ENCODE peak calls at places on chromosomes 7 and 10, in six cellular contexts. B, D, C, N, K and V are unnamed samples.

GRCh38 chr10:57867226-57867625 is 400.5 kb downstream of the IPMK start:
- DNase-seq in D (no peak), N (no peak), B (no peak), K (no peak), C (no peak), V (peak; percentile 3)

GRCh38 chr10:14556285-14556956 is 218.3 kb downstream of the FAM107B start:
- DNase-seq in B (no peak), C (no peak), K (no peak), N (no peak), D (no peak), V (peak; percentile 73)

GRCh38 chr7:35908305-35909223 is 107.7 kb downstream of the SEPTIN7 start:
- DNase-seq in N (no peak), D (no peak), C (no peak), B (no peak), K (no peak), V (no peak)

GRCh38 chr7:47478017-47478344 is 103.9 kb downstream of the TNS3 start:
- DNase-seq in K (peak; percentile 33), N (peak; percentile 68), C (no peak), B (no peak), D (peak; percentile 64), V (peak; percentile 48)

GRCh38 chr7:107035446-107035845 is 9.1 kb upstream of the PRKAR2B start:
- DNase-seq in B (no peak), K (peak; percentile 96), D (peak; percentile 94), C (no peak), N (no peak), V (peak; percentile 88)

GRCh38 chr10:69537449-69537848 is 35.8 kb downstream of the NEUROG3 start:
- DNase-seq in D (no peak), C (no peak), B (no peak), N (no peak), K (no peak), V (no peak)

GRCh38 chr10:6173203-6173602 is 29.5 kb upstream of the PFKFB3 start:
- DNase-seq in B (no peak), D (no peak), N (no peak), K (no peak), C (no peak), V (no peak)

GRCh38 chr10:30534465-30535144 is 94.9 kb downstream of the LYZL2 start:
- DNase-seq in C (peak; percentile 42), D (peak; percentile 80), N (peak; percentile 64), B (peak; percentile 56), K (peak; percentile 73), V (peak; percentile 89)

GRCh38 chr7:6729492-6730342 is 23.0 kb upstream of the ZNF12 start:
- DNase-seq in D (peak; percentile 93), C (peak; percentile 75), K (peak; percentile 92), B (peak; percentile 80), N (peak; percentile 89), V (peak; percentile 96)

GRCh38 chr10:26214004-26214403 is 2.6 kb upstream of the GAD2 start:
- DNase-seq in C (no peak), K (no peak), N (no peak), B (no peak), D (no peak), V (no peak)

GRCh38 chr7:34991938-34992840 is 45.1 kb downstream of the DPY19L1 start:
- DNase-seq in K (peak; percentile 42), D (peak; percentile 69), C (no peak), B (no peak), N (no peak), V (peak; percentile 74)

GRCh38 chr7:118182618-118183253 is 1.2 kb upstream of the LSM8 start:
- DNase-seq in D (no peak), C (no peak), K (peak; percentile 6), B (no peak), N (no peak), V (no peak)

GRCh38 chr7:363626-364025 is 73.7 kb downstream of the FOXL3 start:
- DNase-seq in D (no peak), C (no peak), K (no peak), B (no peak), N (no peak), V (no peak)

GRCh38 chr7:116805100-116805544 is 57.3 kb upstream of the CAPZA2 start:
- DNase-seq in C (peak; percentile 84), K (no peak), N (no peak), D (peak; percentile 76), B (no peak), V (peak; percentile 59)

DNA sequence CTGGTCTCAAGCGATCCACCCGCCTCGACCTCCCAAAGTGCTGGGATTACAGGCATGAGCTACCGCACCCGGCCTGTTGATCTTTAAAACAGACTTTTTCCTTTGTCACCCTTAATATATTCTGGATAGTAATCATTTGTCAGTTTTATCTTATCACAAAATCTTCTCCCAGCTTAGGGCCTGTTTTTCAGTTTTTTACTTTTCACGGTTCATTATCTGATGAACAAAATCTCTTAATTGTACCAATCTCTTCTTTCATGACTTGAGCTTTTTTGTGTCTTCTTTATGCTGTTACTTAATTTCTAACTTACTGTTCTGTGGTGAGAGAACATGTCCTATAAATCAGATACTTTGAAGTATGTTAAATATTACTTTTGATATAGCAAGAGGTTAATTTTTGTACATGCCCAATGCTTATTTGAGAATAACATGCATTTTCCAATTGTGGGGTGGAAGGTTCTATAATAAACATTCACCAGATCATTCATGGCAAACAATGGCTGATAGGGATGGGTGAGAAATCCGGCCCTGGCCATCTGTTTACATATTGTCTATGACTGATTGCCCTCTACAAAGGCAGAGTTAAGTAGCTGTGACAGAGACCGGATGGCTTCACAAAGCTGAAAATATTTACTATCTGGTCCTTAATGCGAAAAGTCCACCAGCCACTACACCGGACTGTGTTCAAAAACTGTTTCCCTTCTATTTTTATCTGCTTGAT is 5.3 kb downstream of the PAPOLB start:
- DNase-seq in B (no peak), D (no peak), N (no peak), C (no peak), K (peak; percentile 37), V (no peak)
- H3K4me3 ChIP-seq in B (no peak overlapping the region), D (no peak overlapping the region), N (no peak overlapping the region), C (no peak overlapping the region), K (no peak overlapping the region), V (no peak overlapping the region)

GRCh38 chr7:29563590-29564454 is at the start of gene PRR15:
- DNase-seq in D (peak; percentile 58), B (peak; percentile 62), N (peak; percentile 61), K (peak; percentile 31), C (no peak), V (peak; percentile 61)

GRCh38 chr7:29564455-29565185 is 985 bp downstream of the PRR15 start:
- DNase-seq in N (peak; percentile 77), K (peak; percentile 54), D (peak; percentile 92), C (no peak), B (peak; percentile 23), V (peak; percentile 46)

GRCh38 chr7:29561271-29561670 is 2.4 kb upstream of the PRR15 start:
- DNase-seq in C (no peak), N (no peak), D (no peak), B (no peak), K (no peak), V (no peak)

GRCh38 chr7:29565186-29565540 is 1.5 kb downstream of the PRR15 start:
- DNase-seq in K (no peak), C (no peak), D (peak; percentile 60), N (no peak), B (no peak), V (peak; percentile 25)

GRCh38 chr7:29562307-29562706 is 1.3 kb upstream of the PRR15 start:
- DNase-seq in C (no peak), B (no peak), K (no peak), D (no peak), N (no peak), V (peak; percentile 14)
- H3K4me3 ChIP-seq in C (no peak overlapping the region), B (peak overlapping the region; percentile 60), K (no peak overlapping the region), D (peak overlapping the region; percentile 88), N (no peak overlapping the region), V (no peak overlapping the region)

GRCh38 chr10:95416270-95416669 is 125.5 kb upstream of the PDLIM1 start:
- DNase-seq in B (no peak), D (no peak), K (no peak), C (peak; percentile 33), N (no peak), V (no peak)
- H3K4me3 ChIP-seq in B (peak overlapping the region; percentile 49), D (no peak overlapping the region), K (no peak overlapping the region), C (peak overlapping the region; percentile 58), N (no peak overlapping the region), V (no peak overlapping the region)

DNA sequence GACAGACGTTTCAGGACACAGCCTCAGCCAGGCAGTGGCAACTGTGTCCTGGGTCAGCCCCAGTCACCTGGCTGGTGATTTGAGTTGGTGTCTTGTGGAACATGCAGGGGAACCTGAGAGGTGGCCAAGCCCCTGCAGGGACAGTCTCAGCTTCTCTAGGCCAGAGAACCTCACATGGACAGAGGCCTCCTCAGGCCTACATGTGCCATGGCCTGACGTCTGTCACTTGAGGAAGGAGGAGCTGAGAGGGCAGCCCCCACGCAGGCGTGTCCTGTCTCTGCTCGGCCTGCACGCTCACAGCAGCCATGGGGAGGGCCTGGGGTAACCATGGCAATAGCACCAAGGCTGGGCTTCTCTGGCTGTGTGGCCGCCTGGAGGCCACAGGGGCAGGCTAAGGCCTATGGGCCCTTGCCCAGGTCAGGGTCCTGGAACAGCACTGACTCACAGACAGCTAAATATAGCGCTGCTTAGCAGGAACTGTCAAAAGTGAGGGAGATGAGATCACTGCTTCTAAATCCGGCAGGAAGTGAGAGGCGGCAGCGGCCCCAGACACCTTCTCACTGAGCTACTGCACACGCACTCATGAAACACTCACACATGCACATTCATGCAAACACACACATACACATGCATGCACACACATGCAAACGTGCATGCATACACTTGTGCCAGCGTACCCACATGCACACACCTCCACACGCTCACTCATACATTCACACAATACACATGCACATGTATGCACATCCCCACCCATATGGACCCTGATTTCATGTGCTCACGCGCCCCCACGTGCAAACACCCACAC is 57.0 kb downstream of the YKT6 start:
- DNase-seq in C (peak; percentile 78), D (peak; percentile 95), K (peak; percentile 95), N (peak; percentile 39), B (peak; percentile 21), V (peak; percentile 90)
- H3K4me3 ChIP-seq in C (no peak overlapping the region), D (no peak overlapping the region), K (peak overlapping the region; percentile 42), N (no peak overlapping the region), B (no peak overlapping the region), V (no peak overlapping the region)

DNA sequence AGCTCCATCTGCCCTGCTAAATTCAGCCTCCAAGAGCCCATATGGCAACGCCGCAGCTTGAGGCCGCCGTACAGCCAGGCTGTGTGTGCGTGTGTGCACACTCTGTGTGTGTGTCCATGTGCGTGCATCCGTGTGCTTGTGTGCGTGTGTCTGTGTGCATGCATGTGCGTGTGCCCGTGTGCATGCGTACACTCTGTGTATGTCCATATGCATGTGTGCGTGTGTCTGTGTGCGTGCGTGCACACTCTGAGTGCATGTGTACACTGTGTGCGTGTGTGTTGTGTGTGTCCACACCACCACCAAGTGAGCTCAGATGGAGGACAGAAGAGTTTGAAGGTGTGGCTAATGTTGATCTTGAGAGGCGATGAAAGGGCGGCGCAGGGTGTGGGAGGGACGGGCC is 30.0 kb downstream of the SMKR1 start:
- DNase-seq in K (no peak), B (no peak), C (no peak), N (no peak), D (no peak), V (no peak)
- H3K4me3 ChIP-seq in K (no peak overlapping the region), B (no peak overlapping the region), C (no peak overlapping the region), N (no peak overlapping the region), D (no peak overlapping the region), V (no peak overlapping the region)